ENCODE peak calls at places on chromosome 13, in nine cellular contexts. One of them, this sample, is unnamed.

GRCh38 chr13:95644611-95645052 is at the start of gene DZIP1:
- DNase-seq in breast epithelium: no peak
- DNase-seq in body of pancreas: peak
- DNase-seq in heart left ventricle: peak
- DNase-seq in IMR-90: peak
- DNase-seq in right lobe of liver: peak
- DNase-seq in uterus: peak
- DNase-seq in A549: peak
- DNase-seq in HCT116: no peak
- DNase-seq in this sample: no peak

GRCh38 chr13:67857581-67858310 is 627.6 kb upstream of the PCDH9 start:
- DNase-seq in body of pancreas: no peak
- DNase-seq in HCT116: no peak
- DNase-seq in A549: no peak
- DNase-seq in breast epithelium: no peak
- DNase-seq in right lobe of liver: no peak
- DNase-seq in uterus: no peak
- DNase-seq in heart left ventricle: no peak
- DNase-seq in IMR-90: no peak
- DNase-seq in this sample: no peak

GRCh38 chr13:80141114-80141849 is 199.6 kb downstream of the SPRY2 start:
- DNase-seq in heart left ventricle: peak
- DNase-seq in HCT116: no peak
- DNase-seq in uterus: peak
- DNase-seq in right lobe of liver: no peak
- DNase-seq in body of pancreas: peak
- DNase-seq in IMR-90: peak
- DNase-seq in breast epithelium: no peak
- DNase-seq in A549: no peak
- DNase-seq in this sample: no peak

GRCh38 chr13:32080328-32080744 is 48.8 kb downstream of the FRY start:
- DNase-seq in HCT116: no peak
- DNase-seq in right lobe of liver: no peak
- DNase-seq in body of pancreas: no peak
- DNase-seq in heart left ventricle: no peak
- DNase-seq in uterus: no peak
- DNase-seq in IMR-90: no peak
- DNase-seq in A549: no peak
- DNase-seq in breast epithelium: no peak
- DNase-seq in this sample: no peak

GRCh38 chr13:35987572-35988513 is 143.3 kb downstream of the DCLK1 start:
- DNase-seq in heart left ventricle: no peak
- DNase-seq in uterus: no peak
- DNase-seq in HCT116: no peak
- DNase-seq in IMR-90: no peak
- DNase-seq in right lobe of liver: peak
- DNase-seq in A549: no peak
- DNase-seq in body of pancreas: no peak
- DNase-seq in breast epithelium: no peak
- DNase-seq in this sample: no peak

GRCh38 chr13:74289861-74290260 is 155.7 kb upstream of the KLF12 start:
- DNase-seq in body of pancreas: no peak
- DNase-seq in HCT116: no peak
- DNase-seq in A549: no peak
- DNase-seq in right lobe of liver: no peak
- DNase-seq in IMR-90: no peak
- DNase-seq in uterus: no peak
- DNase-seq in breast epithelium: no peak
- DNase-seq in heart left ventricle: no peak
- DNase-seq in this sample: no peak

GRCh38 chr13:37383066-37383465 is 215.5 kb downstream of the POSTN start:
- DNase-seq in uterus: no peak
- DNase-seq in A549: no peak
- DNase-seq in breast epithelium: no peak
- DNase-seq in right lobe of liver: no peak
- DNase-seq in HCT116: no peak
- DNase-seq in body of pancreas: no peak
- DNase-seq in IMR-90: peak
- DNase-seq in heart left ventricle: no peak
- DNase-seq in this sample: no peak

GRCh38 chr13:30421093-30422055 is 919 bp upstream of the UBE2L5 start:
- DNase-seq in A549: peak
- DNase-seq in right lobe of liver: peak
- DNase-seq in IMR-90: peak
- DNase-seq in HCT116: no peak
- DNase-seq in breast epithelium: peak
- DNase-seq in uterus: peak
- DNase-seq in heart left ventricle: peak
- DNase-seq in body of pancreas: peak
- DNase-seq in this sample: peak

GRCh38 chr13:110683203-110683883 is 22.6 kb downstream of the CARS2 start:
- DNase-seq in HCT116: peak
- DNase-seq in right lobe of liver: no peak
- DNase-seq in IMR-90: peak
- DNase-seq in uterus: no peak
- DNase-seq in heart left ventricle: no peak
- DNase-seq in body of pancreas: no peak
- DNase-seq in breast epithelium: no peak
- DNase-seq in A549: no peak
- DNase-seq in this sample: no peak

GRCh38 chr13:42066542-42066941 is 18.1 kb downstream of the DGKH start:
- DNase-seq in body of pancreas: no peak
- DNase-seq in uterus: no peak
- DNase-seq in heart left ventricle: no peak
- DNase-seq in A549: no peak
- DNase-seq in IMR-90: peak
- DNase-seq in right lobe of liver: no peak
- DNase-seq in HCT116: no peak
- DNase-seq in breast epithelium: no peak
- DNase-seq in this sample: no peak

GRCh38 chr13:108304170-108305068 is 34.9 kb downstream of the TNFSF13B start:
- DNase-seq in uterus: no peak
- DNase-seq in heart left ventricle: no peak
- DNase-seq in body of pancreas: no peak
- DNase-seq in IMR-90: no peak
- DNase-seq in right lobe of liver: peak
- DNase-seq in breast epithelium: no peak
- DNase-seq in A549: no peak
- DNase-seq in HCT116: no peak
- DNase-seq in this sample: no peak

GRCh38 chr13:36919833-36920611 is at the start of gene SMAD9:
- DNase-seq in breast epithelium: peak
- DNase-seq in body of pancreas: peak
- DNase-seq in HCT116: peak
- DNase-seq in heart left ventricle: peak
- DNase-seq in right lobe of liver: peak
- DNase-seq in IMR-90: peak
- DNase-seq in uterus: peak
- DNase-seq in A549: peak
- DNase-seq in this sample: no peak

GRCh38 chr13:46983881-46984280 is 87.0 kb upstream of the HTR2A start:
- DNase-seq in body of pancreas: no peak
- DNase-seq in A549: no peak
- DNase-seq in heart left ventricle: no peak
- DNase-seq in IMR-90: peak
- DNase-seq in breast epithelium: no peak
- DNase-seq in HCT116: no peak
- DNase-seq in right lobe of liver: no peak
- DNase-seq in uterus: no peak
- DNase-seq in this sample: no peak

DNA sequence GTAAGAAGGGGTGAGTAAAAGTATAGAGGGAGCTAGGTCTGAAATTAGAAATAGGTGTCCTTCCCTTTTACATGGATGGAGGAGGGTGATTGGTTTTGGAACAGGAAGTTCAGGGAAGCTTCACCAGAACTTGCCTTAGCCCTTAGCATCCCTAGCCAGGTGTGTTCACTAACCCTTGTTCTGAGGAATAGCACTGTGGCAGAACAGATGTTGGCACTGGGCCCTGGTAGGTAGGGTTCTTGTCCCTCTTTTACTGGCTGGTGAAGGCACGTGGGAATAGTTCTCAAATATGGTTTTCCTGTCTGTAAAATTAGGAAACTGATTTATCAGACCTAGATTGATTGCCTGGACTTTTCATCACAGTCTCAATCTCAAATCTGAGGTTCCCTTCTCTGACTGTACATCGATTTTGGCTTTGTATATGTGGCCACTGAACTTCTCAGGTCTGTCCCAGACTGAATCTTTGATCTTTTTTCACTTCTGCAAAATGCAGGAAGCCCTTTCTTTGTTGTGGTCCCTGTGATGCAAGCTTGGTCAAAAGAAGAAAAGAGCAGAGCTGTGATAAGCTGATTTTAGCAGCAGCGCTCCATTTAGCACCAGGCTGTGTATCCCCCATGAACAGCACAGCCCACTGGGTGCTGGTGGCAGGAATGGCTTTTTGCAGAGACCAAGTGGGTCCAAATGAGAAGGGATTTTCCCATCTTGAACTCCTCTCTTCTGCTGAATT is 86.2 kb upstream of the HTR2A start:
- DNase-seq in right lobe of liver: no peak
- DNase-seq in HCT116: no peak
- DNase-seq in body of pancreas: no peak
- DNase-seq in heart left ventricle: no peak
- DNase-seq in A549: no peak
- DNase-seq in uterus: no peak
- DNase-seq in breast epithelium: no peak
- DNase-seq in IMR-90: no peak
- DNase-seq in this sample: no peak
- TF ChIP-seq POLR2A in right lobe of liver: no peak
- TF ChIP-seq POLR2A in HCT116: no peak
- TF ChIP-seq POLR2A in body of pancreas: no peak
- TF ChIP-seq POLR2A in heart left ventricle: no peak
- TF ChIP-seq POLR2A in A549: no peak
- TF ChIP-seq POLR2A in uterus: no peak
- TF ChIP-seq POLR2A in breast epithelium: no peak
- TF ChIP-seq POLR2A in IMR-90: no peak
- TF ChIP-seq POLR2A in this sample: no peak

GRCh38 chr13:51423766-51424165 is 29.1 kb downstream of the INTS6 start:
- DNase-seq in right lobe of liver: no peak
- DNase-seq in breast epithelium: no peak
- DNase-seq in uterus: no peak
- DNase-seq in IMR-90: no peak
- DNase-seq in body of pancreas: no peak
- DNase-seq in A549: no peak
- DNase-seq in heart left ventricle: no peak
- DNase-seq in HCT116: no peak
- DNase-seq in this sample: no peak
- H3K27ac ChIP-seq in right lobe of liver: no peak
- H3K27ac ChIP-seq in breast epithelium: no peak
- H3K27ac ChIP-seq in uterus: no peak
- H3K27ac ChIP-seq in IMR-90: no peak
- H3K27ac ChIP-seq in body of pancreas: no peak
- H3K27ac ChIP-seq in A549: no peak
- H3K27ac ChIP-seq in heart left ventricle: no peak
- H3K27ac ChIP-seq in HCT116: no peak
- H3K27ac ChIP-seq in this sample: no peak

DNA sequence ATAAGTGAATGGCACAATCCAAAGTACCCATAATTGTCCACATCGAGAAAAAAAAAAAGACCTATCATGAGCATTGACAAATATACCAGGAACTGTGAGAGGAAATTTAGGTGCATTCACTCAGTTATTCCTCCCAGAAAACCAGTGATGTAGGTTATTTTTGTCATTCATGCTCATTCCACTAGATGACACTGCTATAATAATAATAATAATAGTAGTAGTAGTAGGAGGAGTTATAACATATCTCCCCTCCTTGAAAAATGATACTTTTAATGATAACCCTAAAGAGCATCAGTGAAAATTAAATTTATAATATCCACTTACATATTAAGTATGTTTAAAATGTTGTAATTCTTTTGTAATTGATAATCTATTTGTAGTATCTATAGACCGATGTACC is 463.9 kb upstream of the MIR17HG start:
- DNase-seq in heart left ventricle: no peak
- DNase-seq in right lobe of liver: no peak
- DNase-seq in IMR-90: no peak
- DNase-seq in body of pancreas: no peak
- DNase-seq in HCT116: no peak
- DNase-seq in A549: no peak
- DNase-seq in uterus: no peak
- DNase-seq in breast epithelium: no peak
- DNase-seq in this sample: no peak
- TF ChIP-seq CTCF in heart left ventricle: no peak
- TF ChIP-seq CTCF in right lobe of liver: no peak
- TF ChIP-seq CTCF in IMR-90: no peak
- TF ChIP-seq CTCF in body of pancreas: no peak
- TF ChIP-seq CTCF in HCT116: peak
- TF ChIP-seq CTCF in A549: peak
- TF ChIP-seq CTCF in uterus: no peak
- TF ChIP-seq CTCF in breast epithelium: no peak
- TF ChIP-seq CTCF in this sample: no peak

GRCh38 chr13:99303863-99304521 is 3.2 kb downstream of the GPR183 start:
- DNase-seq in A549: no peak
- DNase-seq in breast epithelium: no peak
- DNase-seq in IMR-90: no peak
- DNase-seq in heart left ventricle: no peak
- DNase-seq in HCT116: no peak
- DNase-seq in right lobe of liver: no peak
- DNase-seq in uterus: no peak
- DNase-seq in body of pancreas: no peak
- DNase-seq in this sample: no peak
- TF ChIP-seq POLR2A in A549: no peak
- TF ChIP-seq POLR2A in breast epithelium: no peak
- TF ChIP-seq POLR2A in IMR-90: no peak
- TF ChIP-seq POLR2A in heart left ventricle: no peak
- TF ChIP-seq POLR2A in HCT116: no peak
- TF ChIP-seq POLR2A in right lobe of liver: no peak
- TF ChIP-seq POLR2A in uterus: no peak
- TF ChIP-seq POLR2A in body of pancreas: no peak
- TF ChIP-seq POLR2A in this sample: no peak

GRCh38 chr13:97340399-97340798 is 93.6 kb upstream of the RAP2A start:
- DNase-seq in uterus: no peak
- DNase-seq in body of pancreas: no peak
- DNase-seq in HCT116: no peak
- DNase-seq in heart left ventricle: no peak
- DNase-seq in right lobe of liver: no peak
- DNase-seq in A549: no peak
- DNase-seq in IMR-90: no peak
- DNase-seq in breast epithelium: no peak
- DNase-seq in this sample: no peak
- H3K27ac ChIP-seq in uterus: peak
- H3K27ac ChIP-seq in body of pancreas: peak
- H3K27ac ChIP-seq in HCT116: peak
- H3K27ac ChIP-seq in heart left ventricle: no peak
- H3K27ac ChIP-seq in right lobe of liver: no peak
- H3K27ac ChIP-seq in A549: peak
- H3K27ac ChIP-seq in IMR-90: no peak
- H3K27ac ChIP-seq in breast epithelium: peak
- H3K27ac ChIP-seq in this sample: peak

DNA sequence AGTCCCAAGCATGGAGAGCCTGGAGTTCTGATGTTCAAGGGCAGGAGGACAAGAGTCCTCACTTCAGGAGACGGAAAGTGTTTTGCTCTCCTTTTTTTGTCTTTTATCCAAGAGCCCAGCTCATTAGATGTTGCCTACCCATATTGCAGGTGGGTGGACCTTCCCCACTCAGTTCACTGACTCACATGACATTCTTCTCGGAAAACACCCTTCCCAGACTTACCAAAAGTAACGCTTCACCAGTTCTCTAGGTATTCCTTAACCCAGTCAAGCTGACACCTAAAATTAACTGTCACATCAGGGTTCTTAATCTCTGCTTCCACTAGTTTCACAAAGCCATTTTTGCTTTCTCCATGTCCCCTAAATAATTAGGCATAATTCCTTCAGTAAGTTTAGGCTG is 2215.4 kb upstream of the PCDH20 start:
- DNase-seq in right lobe of liver: no peak
- DNase-seq in heart left ventricle: no peak
- DNase-seq in uterus: no peak
- DNase-seq in breast epithelium: no peak
- DNase-seq in A549: no peak
- DNase-seq in body of pancreas: no peak
- DNase-seq in IMR-90: no peak
- DNase-seq in HCT116: no peak
- DNase-seq in this sample: no peak
- TF ChIP-seq CTCF in right lobe of liver: no peak
- TF ChIP-seq CTCF in heart left ventricle: no peak
- TF ChIP-seq CTCF in uterus: no peak
- TF ChIP-seq CTCF in breast epithelium: no peak
- TF ChIP-seq CTCF in A549: no peak
- TF ChIP-seq CTCF in body of pancreas: no peak
- TF ChIP-seq CTCF in IMR-90: no peak
- TF ChIP-seq CTCF in HCT116: no peak
- TF ChIP-seq CTCF in this sample: no peak